ENCODE peak calls at places on chromosomes 3 and 15, in seven cellular contexts. E is fibroblast of lung; W is CD4-positive, CD25-positive, alpha-beta regulatory T cell; O is neuronal stem cell; T is adrenal gland; I is AG10803; K is astrocyte of the spinal cord. F is an unnamed sample.

GRCh38 chr3:42710323-42711021 is 7.9 kb upstream of the HHATL start:
- DNase-seq in I (no peak), E (no peak), O (no peak), T (peak; percentile 2), W (no peak), K (no peak), F (no peak)

GRCh38 chr3:63979093-63979492 is 44.2 kb downstream of the PSMD6 start:
- DNase-seq in T (no peak), O (no peak), I (peak; percentile 25), E (peak; percentile 74), K (no peak), W (peak; percentile 63), F (peak; percentile 36)

GRCh38 chr15:41207687-41208448 is 22.7 kb downstream of the EXD1 start:
- DNase-seq in I (peak; percentile 38), E (peak; percentile 18), K (peak; percentile 11), T (no peak), O (no peak), W (no peak), F (peak; percentile 41)

GRCh38 chr15:66955871-66956585 is 109.4 kb upstream of the SMAD3 start:
- DNase-seq in T (no peak), W (no peak), E (no peak), I (peak; percentile 43), O (no peak), K (peak; percentile 60), F (peak; percentile 68)

GRCh38 chr3:57446318-57446841 is 97.8 kb downstream of the DNAH12 start:
- DNase-seq in K (peak; percentile 73), E (peak; percentile 4), O (no peak), T (peak; percentile 34), W (no peak), I (peak; percentile 51), F (peak; percentile 79)

GRCh38 chr15:47719730-47720129 is 2.4 kb downstream of the SEMA6D start:
- DNase-seq in K (no peak), T (no peak), O (no peak), W (no peak), I (no peak), E (peak; percentile 8), F (no peak)

GRCh38 chr3:99895706-99896441 is 78.2 kb downstream of the CMSS1 start:
- DNase-seq in T (no peak), E (peak; percentile 90), W (no peak), K (peak; percentile 91), O (no peak), I (peak; percentile 92), F (peak; percentile 84)

GRCh38 chr15:77582763-77583162 is 49.9 kb downstream of the LINGO1 start:
- DNase-seq in I (no peak), K (no peak), W (no peak), O (no peak), T (no peak), E (no peak), F (no peak)

GRCh38 chr3:29370451-29371420 is 89.9 kb downstream of the RBMS3 start:
- DNase-seq in W (no peak), I (peak; percentile 48), E (no peak), T (no peak), O (no peak), K (no peak), F (no peak)

GRCh38 chr3:167113466-167113865 is 266.6 kb downstream of the ZBBX start:
- DNase-seq in T (no peak), W (no peak), E (no peak), O (peak; percentile 20), I (no peak), K (no peak), F (no peak)

GRCh38 chr3:140942221-140943104 is 827 bp downstream of the SLC25A36 start:
- DNase-seq in O (peak; percentile 76), K (peak; percentile 62), E (peak; percentile 61), T (peak; percentile 63), W (peak; percentile 49), I (peak; percentile 54), F (peak; percentile 55)

GRCh38 chr15:29870495-29871151 is 48.4 kb upstream of the TJP1 start:
- DNase-seq in E (no peak), O (no peak), T (peak; percentile 61), W (no peak), I (peak; percentile 20), K (no peak), F (peak; percentile 42)

GRCh38 chr15:34886134-34886533 is 83.4 kb downstream of the AQR start:
- DNase-seq in W (no peak), O (no peak), E (peak; percentile 67), I (peak; percentile 13), K (peak; percentile 23), T (no peak), F (peak; percentile 41)

GRCh38 chr3:79040701-79041100 is 727.1 kb downstream of the ROBO1 start:
- DNase-seq in E (peak; percentile 69), I (peak; percentile 81), K (peak; percentile 83), W (no peak), T (no peak), O (no peak), F (peak; percentile 70)

GRCh38 chr3:65196663-65197062 is 508.9 kb upstream of the ADAMTS9 start:
- DNase-seq in O (no peak), I (peak; percentile 16), K (no peak), E (no peak), W (no peak), T (no peak), F (no peak)

GRCh38 chr3:76679510-76679909 is 360.4 kb upstream of the ROBO2 start:
- DNase-seq in T (no peak), E (peak; percentile 13), I (no peak), O (no peak), K (no peak), W (no peak), F (no peak)

GRCh38 chr3:73745429-73746247 is 120.9 kb upstream of the PDZRN3 start:
- DNase-seq in K (no peak), E (peak; percentile 56), O (no peak), W (no peak), I (peak; percentile 18), T (no peak), F (peak; percentile 30)

GRCh38 chr3:64022451-64023186 is 675 bp downstream of the PSMD6 start:
- DNase-seq in T (peak; percentile 44), K (no peak), I (peak; percentile 24), O (no peak), W (no peak), E (no peak), F (peak; percentile 20)

GRCh38 chr3:47003461-47004368 is 24.2 kb downstream of the NBEAL2 start:
- DNase-seq in O (no peak), E (no peak), I (no peak), K (no peak), T (no peak), W (no peak), F (no peak)

GRCh38 chr3:10274601-10275000 is 18.1 kb downstream of the GHRL start:
- DNase-seq in T (no peak), W (no peak), K (no peak), O (no peak), I (no peak), E (no peak), F (no peak)

GRCh38 chr3:144197116-144197515 is 225.5 kb downstream of the DIPK2A start:
- DNase-seq in T (no peak), E (no peak), K (no peak), W (no peak), O (no peak), I (no peak), F (no peak)

GRCh38 chr15:55742498-55742926 is 440 bp downstream of the PRTG start:
- DNase-seq in T (peak; percentile 38), W (no peak), I (no peak), O (no peak), K (no peak), E (peak; percentile 42), F (peak; percentile 32)
- H3K4me3 ChIP-seq in T (no peak overlapping the region), W (no peak overlapping the region), I (peak overlapping the region; percentile 56), O (peak overlapping the region; percentile 92), K (peak overlapping the region; percentile 59), E (peak overlapping the region; percentile 82), F (peak overlapping the region; percentile 77)

DNA sequence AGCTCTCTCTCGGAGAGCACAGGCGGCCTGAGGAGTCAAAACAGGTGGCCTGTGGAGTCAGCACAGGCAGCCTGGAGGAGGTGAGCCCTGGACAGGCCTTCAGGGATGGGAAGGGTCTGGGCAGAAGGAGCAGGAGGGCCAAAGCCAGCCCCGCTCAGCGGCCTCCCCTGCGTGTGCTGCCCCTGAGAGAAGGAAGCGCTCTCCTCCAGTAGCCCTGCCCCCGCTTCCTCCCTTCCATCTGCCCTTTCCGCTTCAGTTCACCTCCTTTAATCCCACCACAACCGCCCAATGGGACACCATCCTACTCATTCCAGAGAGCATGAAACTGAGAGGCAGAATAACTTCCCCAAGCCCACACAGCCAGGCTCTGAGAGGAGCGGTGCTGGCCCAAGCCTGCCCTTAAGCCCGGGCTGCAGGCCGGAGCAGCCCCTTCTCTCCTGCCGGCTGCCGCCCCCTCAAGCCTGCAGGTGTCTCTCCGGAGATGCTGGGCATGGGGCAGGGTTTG is 3.2 kb upstream of the NR2E3 start:
- DNase-seq in K (no peak), O (peak; percentile 57), I (no peak), E (no peak), W (no peak), T (no peak), F (no peak)
- H3K4me3 ChIP-seq in K (no peak overlapping the region), O (no peak overlapping the region), I (no peak overlapping the region), E (no peak overlapping the region), W (no peak overlapping the region), T (no peak overlapping the region), F (no peak overlapping the region)

DNA sequence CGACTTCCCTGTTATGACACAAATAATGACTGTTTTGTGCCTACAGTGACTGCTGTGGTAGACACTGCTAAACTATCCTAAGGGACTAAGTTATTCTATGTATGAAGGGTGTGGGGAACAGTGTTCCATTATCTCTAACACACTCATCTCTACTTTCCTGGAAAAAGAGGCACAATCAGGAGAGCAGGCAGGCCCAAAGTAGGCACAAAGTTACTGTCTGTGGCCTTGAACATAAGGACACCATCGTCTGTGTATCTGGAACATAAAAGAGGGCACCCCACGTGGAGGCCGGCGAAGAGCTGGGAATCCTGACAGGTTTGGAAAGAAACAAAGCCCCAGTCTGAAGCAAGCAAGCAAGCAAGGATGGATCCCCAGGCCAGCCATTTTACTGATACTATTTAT is 1.5 kb downstream of the ABCC5 start:
- DNase-seq in W (no peak), E (no peak), T (no peak), O (no peak), K (no peak), I (no peak), F (no peak)
- H3K4me3 ChIP-seq in W (peak overlapping the region; percentile 72), E (no peak overlapping the region), T (no peak overlapping the region), O (no peak overlapping the region), K (no peak overlapping the region), I (no peak overlapping the region), F (peak overlapping the region; percentile 26)

GRCh38 chr3:175670572-175670971 is 811.4 kb downstream of the NAALADL2 start:
- DNase-seq in W (no peak), I (no peak), E (peak; percentile 66), T (no peak), O (no peak), K (no peak), F (no peak)

GRCh38 chr3:175668300-175668699 is 809.2 kb downstream of the NAALADL2 start:
- DNase-seq in I (no peak), K (no peak), O (no peak), E (no peak), W (no peak), T (no peak), F (no peak)

DNA sequence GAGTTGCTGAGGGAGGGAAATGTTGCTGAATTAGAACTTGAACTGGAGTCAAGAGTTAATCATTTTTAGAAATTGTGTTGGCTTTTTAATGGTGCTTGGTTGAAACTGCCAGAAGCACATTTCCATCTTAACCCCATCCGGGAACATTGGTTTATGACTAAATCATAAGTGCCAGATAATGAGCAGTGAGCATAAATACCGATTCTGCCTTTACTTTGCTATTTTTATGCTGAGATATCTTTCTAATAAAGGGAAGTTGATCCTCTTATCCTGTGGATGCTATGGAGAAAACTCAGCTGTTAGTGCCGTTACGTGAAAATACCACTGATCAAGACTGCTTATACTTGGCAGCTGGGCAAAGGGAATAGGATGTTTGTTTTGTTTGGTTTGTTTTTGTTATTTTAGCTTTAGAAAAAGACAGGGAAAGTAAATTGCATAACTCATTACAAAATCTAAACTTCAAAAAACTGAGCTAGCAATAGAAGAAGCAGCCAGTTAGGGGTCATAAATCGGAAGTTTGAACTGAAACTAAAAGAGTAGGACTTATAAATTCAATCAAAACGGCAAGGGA is 813.1 kb downstream of the NAALADL2 start:
- DNase-seq in E (peak; percentile 83), I (peak; percentile 15), W (no peak), O (no peak), K (peak; percentile 45), T (no peak), F (peak; percentile 35)
- H3K4me3 ChIP-seq in E (peak overlapping the region; percentile 55), I (peak overlapping the region; percentile 54), W (no peak overlapping the region), O (no peak overlapping the region), K (peak overlapping the region; percentile 19), T (no peak overlapping the region), F (peak overlapping the region; percentile 60)